ENCODE peak calls at places on chromosomes 11 and 22, in ten cellular contexts. W is sigmoid colon, Y is stomach, U is ovary, A is suprapubic skin, G is A549, D is transverse colon, Q is H1, R is HepG2, H is esophagus muscularis mucosa. X is an unnamed sample.

GRCh38 chr22:38721551-38721950 is 15.8 kb downstream of the GTPBP1 start:
- DNase-seq in U (no peak), R (no peak), D (peak), G (no peak), H (no peak), W (peak), Y (no peak), A (peak), Q (no peak), X (no peak)

GRCh38 chr22:45164217-45165123 is 745 bp downstream of the NUP50 start:
- DNase-seq in D (peak), W (peak), U (peak), G (peak), Y (peak), R (no peak), A (no peak), H (no peak), Q (peak), X (no peak)

GRCh38 chr11:126477526-126478275 is 122.2 kb downstream of the ST3GAL4 start:
- DNase-seq in W (no peak), U (no peak), Q (no peak), G (no peak), A (no peak), D (no peak), Y (no peak), R (no peak), H (no peak), X (no peak)

GRCh38 chr11:9203715-9204311 is 61.3 kb downstream of the DENND5A start:
- DNase-seq in A (no peak), Y (no peak), W (no peak), Q (no peak), D (no peak), R (peak), H (no peak), G (no peak), U (no peak), X (no peak)

GRCh38 chr11:3959015-3959917 is 103.8 kb downstream of the STIM1 start:
- DNase-seq in U (no peak), Y (no peak), A (no peak), R (peak), W (no peak), D (no peak), Q (no peak), H (no peak), G (peak), X (no peak)

GRCh38 chr22:23751441-23751996 is 607 bp upstream of the ZNF70 start:
- DNase-seq in U (peak), G (no peak), H (no peak), D (peak), A (no peak), Q (no peak), R (no peak), Y (no peak), W (peak), X (no peak)

GRCh38 chr11:63889344-63889743 is 27.6 kb downstream of the RCOR2 start:
- DNase-seq in U (no peak), Q (no peak), Y (peak), W (no peak), R (no peak), D (peak), A (no peak), H (no peak), G (no peak), X (no peak)

GRCh38 chr11:132804258-132804657 is 728.0 kb downstream of the OPCML start:
- DNase-seq in D (no peak), G (no peak), U (no peak), W (no peak), Y (no peak), R (no peak), Q (no peak), A (no peak), H (no peak), X (no peak)

GRCh38 chr11:108568183-108568858 is 25.2 kb downstream of the EXPH5 start:
- DNase-seq in D (no peak), Q (peak), R (no peak), Y (peak), U (no peak), H (no peak), W (no peak), G (no peak), A (no peak), X (no peak)

GRCh38 chr11:119195680-119196079 is 10.4 kb downstream of the NHERF4 start:
- DNase-seq in R (peak), W (no peak), U (no peak), Q (peak), G (peak), Y (peak), H (no peak), A (no peak), D (peak), X (no peak)

GRCh38 chr11:3809624-3809928 is 1.2 kb downstream of the PGAP2 start:
- DNase-seq in R (no peak), Y (no peak), A (no peak), G (no peak), W (no peak), H (no peak), U (no peak), Q (no peak), D (no peak), X (no peak)

GRCh38 chr22:31619611-31620300 is 42.3 kb downstream of the PISD start:
- DNase-seq in U (no peak), D (no peak), Q (no peak), W (no peak), H (no peak), G (no peak), A (no peak), R (no peak), Y (no peak), X (no peak)

GRCh38 chr11:68913188-68913587 is 9.5 kb downstream of the IGHMBP2 start:
- DNase-seq in A (no peak), H (no peak), Q (no peak), W (no peak), Y (no peak), R (no peak), U (no peak), D (no peak), G (no peak), X (no peak)

GRCh38 chr11:68692881-68693483 is 8.6 kb downstream of the GAL start:
- DNase-seq in H (no peak), Q (peak), U (no peak), W (peak), R (no peak), G (no peak), D (no peak), A (peak), Y (no peak), X (no peak)

GRCh38 chr11:130024356-130024755 is 21.7 kb upstream of the PRDM10 start:
- DNase-seq in R (no peak), U (no peak), Q (no peak), Y (no peak), W (no peak), G (no peak), A (no peak), D (no peak), H (no peak), X (no peak)

GRCh38 chr22:48923165-48923875 is 904.4 kb downstream of the BRD1 start:
- DNase-seq in Y (peak), U (no peak), Q (peak), A (no peak), D (no peak), H (peak), R (no peak), W (peak), G (no peak), X (no peak)

GRCh38 chr11:96052921-96053631 is 129.2 kb upstream of the MTMR2 start:
- DNase-seq in A (no peak), R (no peak), D (no peak), G (no peak), Y (no peak), Q (no peak), H (no peak), W (no peak), U (no peak), X (no peak)

GRCh38 chr11:37666960-37667359 is 1068.9 kb upstream of the RAG2 start:
- DNase-seq in H (no peak), W (no peak), A (no peak), D (no peak), G (no peak), U (no peak), Q (no peak), Y (no peak), R (no peak), X (no peak)

GRCh38 chr11:24298126-24298525 is 198.7 kb upstream of the LUZP2 start:
- DNase-seq in D (no peak), R (no peak), G (no peak), Y (no peak), U (no peak), Q (no peak), W (no peak), H (no peak), A (no peak), X (no peak)

GRCh38 chr22:42692239-42693054 is 28.2 kb downstream of the A4GALT start:
- DNase-seq in D (no peak), U (no peak), Y (no peak), R (no peak), A (no peak), Q (no peak), W (no peak), G (no peak), H (no peak), X (no peak)

GRCh38 chr11:96124155-96124554 is 200.2 kb upstream of the MTMR2 start:
- DNase-seq in R (no peak), W (no peak), D (no peak), U (no peak), G (no peak), H (no peak), A (no peak), Y (no peak), Q (no peak), X (no peak)

GRCh38 chr22:48077699-48078098 is 1315.2 kb downstream of the TBC1D22A start:
- DNase-seq in R (no peak), G (no peak), A (no peak), H (no peak), Y (no peak), Q (no peak), U (no peak), W (no peak), D (no peak), X (no peak)

GRCh38 chr11:95661159-95661558 is 128.4 kb downstream of the FAM76B start:
- DNase-seq in D (no peak), Q (no peak), W (no peak), H (no peak), G (no peak), R (no peak), Y (no peak), A (no peak), U (no peak), X (no peak)

GRCh38 chr11:62649486-62649885 is 3.1 kb upstream of the GANAB start:
- DNase-seq in H (no peak), W (no peak), Y (no peak), D (no peak), Q (no peak), U (no peak), R (no peak), G (no peak), A (no peak), X (no peak)

GRCh38 chr11:100356035-100356434 is 331.1 kb upstream of the ARHGAP42 start:
- DNase-seq in R (no peak), Y (no peak), W (no peak), U (no peak), G (no peak), H (no peak), D (no peak), A (no peak), Q (no peak), X (no peak)

GRCh38 chr22:40021401-40022000 is 26.7 kb downstream of the FAM83F start:
- DNase-seq in H (no peak), R (no peak), Q (no peak), A (no peak), G (no peak), D (no peak), W (no peak), Y (no peak), U (no peak), X (no peak)

GRCh38 chr11:77091146-77091940 is 11.3 kb upstream of the OMP start:
- DNase-seq in R (peak), H (no peak), D (peak), Q (peak), W (peak), Y (peak), U (peak), G (peak), A (no peak), X (peak)

GRCh38 chr22:29030618-29031235 is 30.9 kb downstream of the C22orf31 start:
- DNase-seq in D (peak), Q (peak), H (no peak), G (peak), W (peak), U (peak), Y (peak), R (peak), A (no peak), X (peak)

GRCh38 chr11:118265954-118266353 is 1.9 kb upstream of the MPZL2 start:
- DNase-seq in W (no peak), A (no peak), Q (no peak), G (no peak), R (no peak), H (no peak), D (peak), Y (peak), U (no peak), X (no peak)

GRCh38 chr22:35868938-35869337 is 151.3 kb downstream of the APOL5 start:
- DNase-seq in W (no peak), R (no peak), U (no peak), Q (no peak), Y (no peak), A (no peak), H (no peak), G (no peak), D (no peak), X (no peak)

GRCh38 chr22:43812890-43813289 is 785 bp upstream of the EFCAB6 start:
- DNase-seq in G (no peak), U (no peak), Y (no peak), Q (no peak), A (no peak), D (no peak), R (no peak), W (no peak), H (no peak), X (no peak)

GRCh38 chr11:119116235-119116594 is 5.2 kb upstream of the HINFP start:
- DNase-seq in D (no peak), H (no peak), R (no peak), A (no peak), Y (no peak), U (no peak), Q (no peak), W (no peak), G (no peak), X (no peak)

GRCh38 chr11:61671527-61671926 is 8.7 kb upstream of the DAGLA start:
- DNase-seq in G (peak), Y (no peak), A (no peak), H (no peak), R (peak), U (no peak), Q (no peak), W (no peak), D (peak), X (no peak)

GRCh38 chr11:12316432-12316831 is 60.9 kb upstream of the PARVA start:
- DNase-seq in W (no peak), Q (no peak), Y (no peak), D (no peak), A (no peak), R (no peak), H (no peak), G (no peak), U (no peak), X (no peak)

GRCh38 chr11:126772267-126772666 is 228.3 kb downstream of the KIRREL3 start:
- DNase-seq in Y (no peak), Q (no peak), H (no peak), R (no peak), W (no peak), A (no peak), D (no peak), G (no peak), U (no peak), X (no peak)

GRCh38 chr11:124674571-124674970 is 867 bp downstream of the SPA17 start:
- DNase-seq in W (no peak), H (no peak), Y (no peak), U (no peak), D (no peak), Q (no peak), A (no peak), G (peak), R (no peak), X (no peak)

GRCh38 chr11:124673333-124674167 is at the start of the genes SIAE and SPA17:
- DNase-seq in U (peak), A (peak), H (peak), D (peak), Q (peak), W (peak), Y (peak), R (peak), G (peak), X (peak)

GRCh38 chr11:124672531-124673215 is 866 bp downstream of the SIAE start:
- DNase-seq in G (no peak), H (no peak), Q (no peak), Y (no peak), A (no peak), R (no peak), U (no peak), W (no peak), D (no peak), X (no peak)

GRCh38 chr11:124676386-124676785 is 2.7 kb downstream of the SPA17 start:
- DNase-seq in D (peak), R (no peak), A (no peak), Y (no peak), W (no peak), G (no peak), H (no peak), Q (no peak), U (no peak), X (no peak)

DNA sequence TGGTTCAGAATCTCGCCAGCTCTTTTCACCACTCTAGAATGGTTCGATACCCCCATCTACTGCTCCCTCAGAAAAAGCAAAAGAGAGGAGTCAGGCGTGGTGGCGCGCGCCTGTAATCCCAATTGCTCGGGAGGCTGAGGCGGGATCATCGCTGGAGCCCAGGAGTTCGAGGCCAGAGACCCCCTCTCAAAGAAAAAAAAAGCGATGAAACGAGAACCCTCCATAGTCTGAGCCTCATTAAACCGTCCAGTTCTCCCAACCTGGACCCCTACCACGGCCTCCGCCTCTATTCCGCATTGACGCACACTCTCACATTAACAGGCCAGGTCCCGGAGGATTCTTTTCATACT is 439 bp downstream of the SPA17 start:
- DNase-seq in A (no peak), U (no peak), G (peak), Q (no peak), H (no peak), R (no peak), D (no peak), W (no peak), Y (no peak), X (no peak)
- H3K4me3 ChIP-seq in A (peak), U (peak), G (peak), Q (peak), H (peak), R (peak), D (peak), W (peak), Y (peak), X (peak)

GRCh38 chr11:73333173-73333572 is 25.1 kb downstream of the ARHGEF17 start:
- DNase-seq in H (no peak), W (no peak), U (no peak), A (no peak), Y (no peak), D (no peak), Q (no peak), G (no peak), R (no peak), X (no peak)

GRCh38 chr11:73334244-73335203 is 26.4 kb downstream of the ARHGEF17 start:
- DNase-seq in G (peak), Q (no peak), Y (peak), R (peak), A (peak), W (peak), D (peak), U (peak), H (no peak), X (peak)

GRCh38 chr11:73333626-73334199 is 25.6 kb downstream of the ARHGEF17 start:
- DNase-seq in H (no peak), U (no peak), G (no peak), Q (no peak), Y (no peak), A (no peak), W (no peak), R (no peak), D (no peak), X (no peak)

GRCh38 chr11:73338279-73338678 is 30.2 kb downstream of the ARHGEF17 start:
- DNase-seq in G (no peak), R (no peak), D (no peak), U (no peak), W (peak), Y (no peak), H (no peak), Q (no peak), A (no peak), X (no peak)

GRCh38 chr11:73335204-73335923 is 27.3 kb downstream of the ARHGEF17 start:
- DNase-seq in W (peak), Q (peak), A (peak), H (no peak), G (peak), U (peak), R (peak), Y (peak), D (peak), X (peak)
- TF ChIP-seq EP300 in W (no peak), Q (no peak), A (no peak), H (no peak), G (no peak), U (no peak), R (no peak), Y (no peak), D (no peak), X (peak)

GRCh38 chr11:1750481-1750839 is at the start of gene IFITM10:
- DNase-seq in D (peak), U (no peak), A (no peak), Q (peak), R (no peak), H (no peak), W (no peak), Y (peak), G (no peak), X (no peak)

GRCh38 chr11:1748467-1749019 is 1.9 kb downstream of the IFITM10 start:
- DNase-seq in W (no peak), Y (no peak), R (no peak), G (no peak), U (no peak), A (peak), H (no peak), Q (no peak), D (no peak), X (no peak)

GRCh38 chr11:1749787-1750351 is 526 bp downstream of the IFITM10 start:
- DNase-seq in H (no peak), Q (no peak), G (peak), W (no peak), U (no peak), A (no peak), R (no peak), D (peak), Y (no peak), X (no peak)

GRCh38 chr11:1747753-1748466 is 2.5 kb downstream of the IFITM10 start:
- DNase-seq in U (no peak), D (no peak), H (no peak), W (peak), A (peak), Y (no peak), Q (no peak), G (no peak), R (no peak), X (no peak)

GRCh38 chr11:1749020-1749758 is 1.2 kb downstream of the IFITM10 start:
- DNase-seq in A (peak), H (no peak), G (no peak), U (no peak), Q (no peak), D (peak), W (no peak), Y (no peak), R (no peak), X (no peak)
- H3K4me3 ChIP-seq in A (peak), H (peak), G (peak), U (no peak), Q (peak), D (no peak), W (no peak), Y (peak), R (no peak), X (peak)

GRCh38 chr11:59062602-59063529 is 23.2 kb upstream of the GLYATL1B start:
- DNase-seq in Y (no peak), R (no peak), A (no peak), D (no peak), W (no peak), Q (no peak), U (no peak), G (no peak), H (no peak), X (no peak)
- TF ChIP-seq EP300 in Y (no peak), R (no peak), A (no peak), D (no peak), W (no peak), Q (no peak), U (no peak), G (no peak), H (no peak), X (no peak)